ENCODE peak calls at places on chromosomes 13 and 19, in four cellular contexts. R is stimulated activated CD4-positive, alpha-beta T cell treated with anti-CD3 and anti-CD28 coated beads, Interleukin-4, amount 100 ng/mL, for 24 hours; E is Calu3; W is right cardiac atrium. Y is an unnamed sample.

GRCh38 chr13:98447881-98448641 is 128.8 kb downstream of the STK24 start:
- DNase-seq in E (no peak), W (no peak), R (peak; percentile 35), Y (no peak)

GRCh38 chr13:41117859-41118258 is 14.7 kb downstream of the KBTBD6 start:
- DNase-seq in R (no peak), W (no peak), E (no peak), Y (peak; percentile 43)

GRCh38 chr13:113982296-113982661 is 8.4 kb upstream of the C13orf46 start:
- DNase-seq in R (no peak), W (no peak), E (no peak), Y (no peak)

GRCh38 chr13:49110122-49110831 is 109.9 kb upstream of the MLNR start:
- DNase-seq in E (peak; percentile 60), R (peak; percentile 78), W (peak; percentile 88), Y (peak; percentile 93)

GRCh38 chr19:17766543-17767131 is 15.4 kb downstream of the FCHO1 start:
- DNase-seq in E (peak; percentile 89), W (peak; percentile 92), R (no peak), Y (peak; percentile 95)

GRCh38 chr19:14775855-14776254 is 2.5 kb downstream of the ADGRE2 start:
- DNase-seq in R (peak; percentile 9), W (no peak), E (no peak), Y (no peak)

GRCh38 chr13:65603160-65603559 is 1627.0 kb downstream of the PCDH9 start:
- DNase-seq in E (no peak), R (no peak), W (no peak), Y (no peak)

GRCh38 chr13:104810242-104810641 is 1725.2 kb downstream of the EFNB2 start:
- DNase-seq in W (no peak), E (no peak), R (no peak), Y (no peak)

GRCh38 chr13:44573790-44574465 is 2.2 kb downstream of the TSC22D1 start:
- DNase-seq in R (peak; percentile 11), E (peak; percentile 11), W (no peak), Y (peak; percentile 48)

GRCh38 chr19:2983351-2984195 is 6.2 kb downstream of the TLE6 start:
- DNase-seq in E (peak; percentile 13), W (peak; percentile 91), R (no peak), Y (peak; percentile 56)

GRCh38 chr19:38713227-38713649 is 31.0 kb downstream of the CAPN12 start:
- DNase-seq in E (no peak), W (peak; percentile 94), R (no peak), Y (no peak)

GRCh38 chr19:56873493-56873892 is 33.0 kb upstream of the PEG3 start:
- DNase-seq in W (no peak), R (no peak), E (no peak), Y (no peak)

GRCh38 chr13:97141564-97142005 is 80.5 kb upstream of the MBNL2 start:
- DNase-seq in R (peak; percentile 25), E (peak; percentile 56), W (no peak), Y (peak; percentile 96)

GRCh38 chr13:61695147-61695546 is 279.5 kb upstream of the PCDH20 start:
- DNase-seq in R (no peak), E (no peak), W (no peak), Y (peak; percentile 45)

GRCh38 chr13:82571653-82572052 is 1310.6 kb downstream of the SLITRK1 start:
- DNase-seq in R (no peak), E (no peak), W (no peak), Y (no peak)

GRCh38 chr19:10289167-10289835 is 451 bp upstream of the ICAM5 start:
- DNase-seq in W (peak; percentile 79), R (peak; percentile 76), E (no peak), Y (peak; percentile 79)